ENCODE peak calls at places on chromosomes 12 and 14, in six cellular contexts. H is Panc1; B is hippocampal formation; C is GM20000; I is EL; V is NK-92 treated with Interleukin-12 subunit alpha and Interleukin-12 subunit beta, amount 100 ng/mL, for 24 hours. N is an unnamed sample.
A peak's percentile ranks its signal among the peaks of the same experiment; 100 is the strongest.

GRCh38 chr14:75334191-75335051 is 55.8 kb downstream of the FOS start:
- DNase-seq in H (no peak), B (no peak), C (peak; percentile 49), I (no peak), V (no peak), N (peak; percentile 33)

GRCh38 chr12:98509063-98509462 is 6.3 kb upstream of the TMPO start:
- DNase-seq in H (no peak), B (no peak), C (no peak), I (no peak), V (no peak), N (no peak)

GRCh38 chr14:81519200-81519998 is 14.3 kb downstream of the SEL1L start:
- DNase-seq in H (no peak), B (peak; percentile 64), C (peak; percentile 9), I (no peak), V (no peak), N (no peak)

GRCh38 chr14:87686736-87687135 is 306.2 kb downstream of the GALC start:
- DNase-seq in H (no peak), B (no peak), C (no peak), I (no peak), V (no peak), N (no peak)

GRCh38 chr14:24713404-24713803 is 79.4 kb upstream of the GZMB start:
- DNase-seq in H (no peak), B (no peak), C (no peak), I (no peak), V (no peak), N (no peak)

GRCh38 chr14:66530526-66530925 is 22.6 kb downstream of the GPHN start:
- DNase-seq in H (no peak), B (no peak), C (no peak), I (no peak), V (no peak), N (no peak)

GRCh38 chr14:63867926-63868921 is 15.4 kb downstream of the SYNE2 start:
- DNase-seq in H (no peak), B (no peak), C (no peak), I (peak; percentile 6), V (no peak), N (no peak)

GRCh38 chr12:75878382-75878720 is 153.2 kb downstream of the PHLDA1 start:
- DNase-seq in H (no peak), B (no peak), C (no peak), I (no peak), V (no peak), N (no peak)

GRCh38 chr12:82517027-82517426 is 158.7 kb downstream of the METTL25 start:
- DNase-seq in H (peak; percentile 12), B (no peak), C (peak; percentile 12), I (peak; percentile 2), V (no peak), N (no peak)

GRCh38 chr12:63164911-63165310 is 13.9 kb upstream of the AVPR1A start:
- DNase-seq in H (no peak), B (no peak), C (no peak), I (no peak), V (no peak), N (no peak)

GRCh38 chr12:14921218-14921617 is 17.1 kb downstream of the ERP27 start:
- DNase-seq in H (no peak), B (no peak), C (no peak), I (no peak), V (no peak), N (no peak)

GRCh38 chr12:94596596-94596995 is 53.8 kb downstream of the TMCC3 start:
- DNase-seq in H (no peak), B (no peak), C (no peak), I (no peak), V (no peak), N (no peak)